ENCODE peak calls at places on chromosomes 5 and 9, in seven cellular contexts. W is ovary, X is breast epithelium, J is IMR-90, I is stomach, C is HepG2, S is HCT116. K is an unnamed sample.

GRCh38 chr5:82820188-82820587 is 257.0 kb downstream of the TMEM167A start:
- DNase-seq in W (no peak), X (no peak), J (no peak), I (no peak), C (no peak), S (no peak), K (no peak)

GRCh38 chr9:112311497-112311896 is 21.9 kb downstream of the PTBP3 start:
- DNase-seq in W (no peak), X (no peak), J (no peak), I (no peak), C (no peak), S (no peak), K (no peak)

GRCh38 chr9:113657765-113658564 is 194.4 kb downstream of the RGS3 start:
- DNase-seq in W (peak), X (peak), J (peak), I (peak), C (peak), S (peak), K (peak)

GRCh38 chr5:139862313-139862712 is 66.7 kb downstream of the PSD2 start:
- DNase-seq in W (peak), X (no peak), J (peak), I (no peak), C (no peak), S (no peak), K (no peak)

GRCh38 chr9:135687216-135687615 is 12.1 kb downstream of the SOHLH1 start:
- DNase-seq in W (no peak), X (no peak), J (no peak), I (no peak), C (no peak), S (no peak), K (no peak)

GRCh38 chr5:140550147-140551079 is 3.0 kb downstream of the EIF4EBP3 start:
- DNase-seq in W (no peak), X (no peak), J (no peak), I (no peak), C (no peak), S (no peak), K (no peak)

GRCh38 chr9:134964686-134965085 is 47.0 kb upstream of the FCN1 start:
- DNase-seq in W (peak), X (peak), J (no peak), I (no peak), C (no peak), S (no peak), K (no peak)

GRCh38 chr5:60948738-60949137 is 3.7 kb downstream of the NDUFAF2 start:
- DNase-seq in W (no peak), X (no peak), J (no peak), I (no peak), C (no peak), S (no peak), K (no peak)

GRCh38 chr9:137630126-137630525 is 11.3 kb downstream of the EHMT1 start:
- DNase-seq in W (no peak), X (no peak), J (peak), I (no peak), C (no peak), S (no peak), K (no peak)

GRCh38 chr5:73370620-73371583 is 77.7 kb downstream of the FOXD1 start:
- DNase-seq in W (no peak), X (no peak), J (peak), I (no peak), C (no peak), S (peak), K (no peak)

GRCh38 chr9:75672478-75672877 is 218.0 kb upstream of the PCSK5 start:
- DNase-seq in W (no peak), X (no peak), J (no peak), I (no peak), C (no peak), S (no peak), K (no peak)

GRCh38 chr5:154850255-154851062 is at the start of gene FAXDC2:
- DNase-seq in W (peak), X (peak), J (peak), I (peak), C (peak), S (no peak), K (peak)

GRCh38 chr5:78587775-78588291 is 60.7 kb downstream of the LHFPL2 start:
- DNase-seq in W (no peak), X (no peak), J (peak), I (no peak), C (no peak), S (no peak), K (no peak)

GRCh38 chr5:140117523-140117922 is 3.6 kb downstream of the PURA start:
- DNase-seq in W (no peak), X (no peak), J (no peak), I (no peak), C (no peak), S (no peak), K (no peak)

GRCh38 chr5:82106207-82106606 is 134.4 kb downstream of the ATG10 start:
- DNase-seq in W (no peak), X (no peak), J (peak), I (no peak), C (peak), S (no peak), K (no peak)

GRCh38 chr9:131500939-131501541 is 1.7 kb upstream of the POMT1 start:
- DNase-seq in W (no peak), X (no peak), J (peak), I (no peak), C (no peak), S (no peak), K (no peak)

GRCh38 chr9:129964901-129965734 is 77.9 kb downstream of the FNBP1 start:
- DNase-seq in W (peak), X (no peak), J (peak), I (no peak), C (no peak), S (no peak), K (peak)

GRCh38 chr5:128905225-128906110 is 59.8 kb upstream of the SLC27A6 start:
- DNase-seq in W (peak), X (no peak), J (peak), I (no peak), C (peak), S (peak), K (peak)

DNA sequence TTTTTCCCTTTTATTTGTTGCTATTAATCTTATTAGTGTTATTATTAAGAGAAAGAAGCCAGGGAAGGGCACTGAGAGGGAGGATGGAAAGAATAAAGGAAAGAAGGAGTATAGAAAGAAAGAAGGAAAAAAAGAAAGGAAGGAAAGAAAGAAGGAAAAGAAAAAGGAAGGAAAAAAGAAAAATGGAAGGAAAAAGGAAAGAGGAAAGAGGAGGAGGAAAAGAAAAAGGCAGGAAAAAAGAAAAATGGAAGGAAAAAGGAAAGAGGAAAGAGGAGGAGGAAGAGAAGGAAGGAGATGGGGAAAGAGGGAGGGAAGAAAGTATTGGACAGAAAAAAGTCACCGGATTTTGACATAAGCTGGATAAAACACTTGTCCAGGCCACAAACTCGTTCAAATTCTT is 47.8 kb downstream of the ANXA1 start:
- DNase-seq in W (no peak), X (no peak), J (no peak), I (no peak), C (no peak), S (no peak), K (no peak)
- TF ChIP-seq CTCF in W (no peak), X (no peak), J (no peak), I (no peak), C (no peak), S (no peak), K (no peak)

GRCh38 chr9:91714874-91715615 is 235.0 kb downstream of the ROR2 start:
- DNase-seq in W (no peak), X (no peak), J (no peak), I (no peak), C (no peak), S (no peak), K (no peak)

GRCh38 chr9:91714020-91714721 is 235.9 kb downstream of the ROR2 start:
- DNase-seq in W (peak), X (no peak), J (peak), I (peak), C (no peak), S (peak), K (peak)

GRCh38 chr9:91712811-91713210 is 237.2 kb downstream of the ROR2 start:
- DNase-seq in W (no peak), X (no peak), J (no peak), I (no peak), C (no peak), S (no peak), K (no peak)

GRCh38 chr9:91710148-91710547 is 239.9 kb downstream of the ROR2 start:
- DNase-seq in W (no peak), X (no peak), J (no peak), I (no peak), C (no peak), S (no peak), K (no peak)

DNA sequence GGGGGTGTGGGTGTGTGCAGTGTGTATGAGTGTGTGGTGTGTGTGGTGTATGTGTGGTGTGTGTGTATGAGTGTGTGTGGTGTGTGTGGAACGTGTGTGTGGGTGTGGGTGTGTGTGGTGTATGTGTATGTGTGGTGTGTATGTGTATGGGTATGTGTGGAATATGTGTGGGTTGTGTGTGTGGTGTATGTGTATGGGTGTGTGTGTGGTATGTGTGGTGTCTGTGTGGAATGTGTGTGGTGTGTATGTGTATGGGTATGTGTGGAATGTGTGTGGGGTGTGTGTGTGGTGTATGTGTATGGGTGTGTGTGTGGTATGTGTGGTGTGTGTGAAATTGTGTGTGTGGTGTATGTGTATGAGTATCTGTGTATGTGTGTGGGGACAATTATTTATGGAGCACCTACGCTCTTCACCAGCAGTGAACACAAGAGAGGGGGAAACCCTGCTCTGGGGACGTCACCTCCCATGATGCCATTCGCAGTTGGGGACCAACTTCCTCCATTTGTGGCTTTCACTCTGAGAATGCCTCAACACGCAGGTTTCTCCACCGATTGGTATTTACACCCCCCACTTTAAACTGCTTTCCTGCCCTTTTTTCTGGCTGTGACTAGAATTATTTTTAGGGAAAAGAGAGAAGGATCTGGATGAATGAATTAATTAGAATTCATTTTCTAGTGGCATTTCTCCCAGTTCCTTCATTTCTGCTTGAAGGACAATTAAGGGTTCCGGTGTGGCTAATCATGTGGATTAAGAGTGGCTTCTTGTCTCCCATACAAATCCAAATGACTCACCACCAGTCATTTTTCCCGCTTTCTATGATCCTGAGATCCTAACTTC is 238.1 kb downstream of the ROR2 start:
- DNase-seq in W (no peak), X (no peak), J (peak), I (no peak), C (no peak), S (no peak), K (peak)
- TF ChIP-seq POLR2A in W (no peak), X (no peak), J (no peak), I (no peak), C (no peak), S (no peak), K (no peak)

DNA sequence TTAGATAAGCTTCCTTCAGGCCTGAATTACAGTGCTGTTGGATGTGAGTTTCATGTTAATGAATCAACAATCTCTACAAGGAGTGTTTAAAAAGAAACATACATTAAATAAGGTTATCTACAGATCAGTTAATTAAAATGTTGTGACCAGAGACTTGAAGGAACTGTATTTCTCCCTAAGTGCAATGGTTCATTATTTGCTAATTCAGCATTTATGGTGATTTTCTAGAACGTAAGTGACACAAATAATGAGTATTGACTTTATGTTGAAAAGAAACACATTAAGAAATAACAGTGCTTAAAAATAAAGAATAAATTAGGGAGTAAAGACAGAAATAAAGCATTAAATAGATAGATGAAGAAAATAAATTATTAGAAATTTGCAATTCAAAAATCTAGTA is 74.5 kb downstream of the ADAMTSL1 start:
- DNase-seq in W (no peak), X (no peak), J (no peak), I (no peak), C (no peak), S (no peak), K (no peak)
- TF ChIP-seq CTCF in W (no peak), X (no peak), J (no peak), I (no peak), C (no peak), S (no peak), K (no peak)

GRCh38 chr5:64502181-64502580 is 3.6 kb upstream of the RGS7BP start:
- DNase-seq in W (no peak), X (no peak), J (no peak), I (no peak), C (no peak), S (no peak), K (no peak)
- TF ChIP-seq POLR2A in W (no peak), X (no peak), J (no peak), I (no peak), C (no peak), S (no peak), K (no peak)

DNA sequence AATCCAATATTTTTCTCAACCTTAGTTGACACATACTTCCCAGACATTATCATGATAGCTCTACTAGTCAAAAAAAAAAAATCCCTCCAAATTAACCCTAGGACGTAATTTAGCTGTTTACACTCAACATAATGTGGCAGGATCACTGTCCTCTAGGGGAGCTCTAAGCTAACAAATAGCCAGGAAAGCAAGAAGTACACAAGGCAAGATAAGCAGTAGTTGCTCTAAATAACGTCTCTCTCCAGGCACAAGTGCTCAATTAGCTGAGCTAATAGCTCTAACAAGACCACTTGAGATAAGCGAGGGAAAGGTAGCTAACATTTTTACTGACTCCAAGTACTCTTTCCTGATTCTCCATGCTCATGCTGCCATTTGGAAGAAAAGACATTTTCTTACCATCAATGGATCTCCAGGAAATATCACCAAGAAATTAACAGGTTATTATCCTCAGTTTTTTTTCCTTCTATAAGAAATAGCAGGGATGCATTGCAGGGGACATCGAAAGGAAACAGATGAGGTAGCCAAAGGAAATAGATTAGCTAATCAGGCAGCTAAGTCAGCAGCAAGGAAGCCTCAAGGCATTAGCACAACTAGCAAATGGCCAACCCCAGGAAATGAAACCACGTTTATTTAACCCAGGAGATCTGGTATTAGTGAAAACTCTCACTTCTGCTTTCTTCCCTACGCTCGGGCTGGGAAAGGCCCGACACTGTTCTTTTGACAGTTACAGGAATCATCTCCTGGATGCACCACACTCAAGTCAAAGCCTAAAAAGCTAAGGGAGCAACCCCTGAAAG is 614.1 kb downstream of the PTPRD start:
- DNase-seq in W (no peak), X (no peak), J (no peak), I (no peak), C (peak), S (no peak), K (no peak)
- TF ChIP-seq CTCF in W (no peak), X (no peak), J (peak), I (no peak), C (peak), S (no peak), K (no peak)

GRCh38 chr9:127450831-127451680 is at the start of the genes LRSAM1 and RPL12:
- DNase-seq in W (peak), X (peak), J (peak), I (peak), C (peak), S (peak), K (peak)
- TF ChIP-seq POLR2A in W (peak), X (peak), J (peak), I (peak), C (peak), S (peak), K (peak)

GRCh38 chr9:92820964-92821363 is 56.3 kb upstream of the BICD2 start:
- DNase-seq in W (no peak), X (no peak), J (no peak), I (no peak), C (no peak), S (no peak), K (no peak)
- TF ChIP-seq CTCF in W (no peak), X (no peak), J (no peak), I (no peak), C (no peak), S (no peak), K (no peak)

GRCh38 chr5:174493536-174493935 is 230.8 kb upstream of the MSX2 start:
- DNase-seq in W (no peak), X (no peak), J (no peak), I (no peak), C (no peak), S (no peak), K (no peak)
- TF ChIP-seq POLR2A in W (no peak), X (no peak), J (no peak), I (no peak), C (no peak), S (no peak), K (no peak)